ENCODE peak calls at places on chromosome 16, in nine cellular contexts. N is HAP-1; Z is activated T-helper 9 cell treated with anti-CD3 and anti-CD28 coated beads, Interleukin-2, amount 50 U/mL, for 16 hours; J is activated CD4-positive, alpha-beta T cell treated with anti-CD3 and anti-CD28 coated beads for 4 hours; W is bronchial epithelial cell; T is aorta; E is naive thymus-derived CD8-positive, alpha-beta T cell; G is sciatic nerve; I is GM04504. O is an unnamed sample.

GRCh38 chr16:89217388-89218191 is at the start of gene ZNF778:
- DNase-seq in E (peak; percentile 81), Z (peak; percentile 73), T (peak; percentile 89), N (peak; percentile 84), G (peak; percentile 89), J (peak; percentile 76), I (peak; percentile 57), W (peak; percentile 69), O (peak; percentile 71)

GRCh38 chr16:6375471-6376075 is 957.1 kb upstream of the RBFOX1 start:
- DNase-seq in T (no peak), W (no peak), I (no peak), N (no peak), E (no peak), Z (no peak), G (no peak), J (no peak), O (no peak)

GRCh38 chr16:46482895-46483294 is 138.3 kb downstream of the SHCBP1 start:
- DNase-seq in N (no peak), W (no peak), T (no peak), I (no peak), J (no peak), E (no peak), Z (no peak), G (no peak), O (no peak)

GRCh38 chr16:89037261-89038152 is 56.1 kb upstream of the ACSF3 start:
- DNase-seq in I (no peak), J (no peak), Z (no peak), T (peak; percentile 60), N (peak; percentile 62), W (peak; percentile 3), E (no peak), G (no peak), O (peak; percentile 78)

GRCh38 chr16:61014869-61015268 is 1021.4 kb downstream of the CDH8 start:
- DNase-seq in W (no peak), E (no peak), T (no peak), I (no peak), J (no peak), Z (no peak), N (peak; percentile 28), G (no peak), O (peak; percentile 68)

GRCh38 chr16:52573365-52574104 is 26.6 kb upstream of the TOX3 start:
- DNase-seq in G (no peak), W (peak; percentile 25), I (no peak), Z (no peak), T (no peak), E (no peak), N (no peak), J (no peak), O (no peak)

GRCh38 chr16:89143911-89144675 is 27.5 kb upstream of the CDH15 start:
- DNase-seq in T (peak; percentile 28), I (no peak), N (no peak), E (no peak), G (no peak), Z (no peak), W (no peak), J (no peak), O (no peak)

GRCh38 chr16:71460246-71460645 is 1.8 kb downstream of the ZNF23 start:
- DNase-seq in J (no peak), Z (no peak), N (no peak), T (no peak), I (peak; percentile 76), W (peak; percentile 52), E (no peak), G (no peak), O (no peak)

GRCh38 chr16:14181371-14182050 is 110.4 kb downstream of the MRTFB start:
- DNase-seq in I (peak; percentile 50), E (no peak), G (no peak), Z (no peak), W (peak; percentile 93), J (no peak), T (no peak), N (no peak), O (no peak)

GRCh38 chr16:14606102-14606501 is 24.0 kb downstream of the PARN start:
- DNase-seq in G (no peak), Z (no peak), W (no peak), T (no peak), N (no peak), E (no peak), I (no peak), J (no peak), O (no peak)

GRCh38 chr16:83940630-83941378 is 12.2 kb upstream of the OSGIN1 start:
- DNase-seq in I (no peak), N (no peak), E (no peak), Z (no peak), T (no peak), J (no peak), G (no peak), W (no peak), O (no peak)

GRCh38 chr16:79901522-79901921 is 301.0 kb upstream of the MAF start:
- DNase-seq in G (no peak), Z (no peak), W (no peak), I (no peak), N (no peak), J (no peak), E (no peak), T (no peak), O (no peak)

GRCh38 chr16:54236761-54237160 is 49.8 kb downstream of the IRX3 start:
- DNase-seq in N (no peak), I (peak; percentile 10), W (no peak), G (no peak), E (no peak), T (no peak), J (no peak), Z (no peak), O (no peak)

GRCh38 chr16:10590342-10590741 is 9.9 kb upstream of the EMP2 start:
- DNase-seq in N (no peak), I (no peak), Z (no peak), G (no peak), W (peak; percentile 32), J (no peak), E (no peak), T (no peak), O (no peak)

GRCh38 chr16:22813946-22814325 is at the start of gene HS3ST2:
- DNase-seq in N (no peak), W (peak; percentile 45), G (no peak), T (peak; percentile 59), J (no peak), I (peak; percentile 3), E (no peak), Z (no peak), O (peak; percentile 65)

GRCh38 chr16:88569614-88569984 is 604 bp upstream of the ZC3H18 start:
- DNase-seq in G (no peak), W (no peak), T (peak; percentile 60), Z (no peak), I (no peak), J (no peak), N (no peak), E (no peak), O (peak; percentile 34)

GRCh38 chr16:30051518-30051917 is 14.0 kb upstream of the ALDOA start:
- DNase-seq in I (no peak), N (no peak), G (no peak), E (no peak), W (peak; percentile 39), T (no peak), Z (no peak), J (no peak), O (no peak)

GRCh38 chr16:55324491-55325447 is 766 bp downstream of the IRX6 start:
- DNase-seq in E (no peak), Z (no peak), I (no peak), N (peak; percentile 26), T (no peak), J (no peak), W (no peak), G (no peak), O (peak; percentile 45)

GRCh38 chr16:12874135-12874534 is 27.3 kb upstream of the SHISA9 start:
- DNase-seq in T (no peak), W (peak; percentile 39), N (no peak), G (no peak), E (no peak), I (peak; percentile 32), J (no peak), Z (no peak), O (no peak)

GRCh38 chr16:68995011-68995504 is 110.4 kb upstream of the HAS3 start:
- DNase-seq in E (no peak), Z (no peak), T (no peak), G (no peak), N (peak; percentile 50), J (no peak), I (no peak), W (peak; percentile 100), O (peak; percentile 24)

GRCh38 chr16:83653785-83654184 is 154.0 kb upstream of the HSBP1 start:
- DNase-seq in J (no peak), Z (no peak), G (no peak), N (no peak), I (peak; percentile 3), E (no peak), T (no peak), W (no peak), O (no peak)

GRCh38 chr16:70432800-70433455 is 6.0 kb downstream of the ST3GAL2 start:
- DNase-seq in I (no peak), E (no peak), W (no peak), J (no peak), T (peak; percentile 62), G (no peak), N (no peak), Z (no peak), O (no peak)

GRCh38 chr16:57801856-57802634 is at the start of gene KIFC3:
- DNase-seq in G (peak; percentile 93), W (no peak), N (peak; percentile 84), Z (peak; percentile 63), J (peak; percentile 80), T (peak; percentile 94), E (peak; percentile 35), I (peak; percentile 52), O (peak; percentile 61)

GRCh38 chr16:15650698-15651161 is 685 bp downstream of the NDE1 start:
- DNase-seq in Z (peak; percentile 34), I (no peak), G (peak; percentile 64), J (peak; percentile 34), T (no peak), W (no peak), E (peak; percentile 48), N (peak; percentile 49), O (peak; percentile 45)

GRCh38 chr16:88429387-88430184 is 23.5 kb upstream of the ZFPM1 start:
- DNase-seq in I (no peak), W (no peak), N (no peak), J (no peak), G (no peak), E (no peak), T (no peak), Z (no peak), O (no peak)

O was measured in WTC11.